ENCODE peak calls at places on chromosomes 7 and 10, in seven cellular contexts. One of them, this sample, is unnamed.

GRCh38 chr7:142614116-142614515 is 135.2 kb upstream of the PRSS1 start:
- DNase-seq in HCT116: no peak
- DNase-seq in SK-N-SH: no peak
- DNase-seq in GM12878: no peak
- DNase-seq in K562: no peak
- DNase-seq in HepG2: no peak
- DNase-seq in H1: no peak
- DNase-seq in this sample: no peak

GRCh38 chr10:81905161-81905560 is 30.2 kb downstream of the NRG3 start:
- DNase-seq in HCT116: no peak
- DNase-seq in SK-N-SH: no peak
- DNase-seq in GM12878: no peak
- DNase-seq in K562: no peak
- DNase-seq in HepG2: no peak
- DNase-seq in H1: no peak
- DNase-seq in this sample: peak

GRCh38 chr7:155122831-155123230 is 52.7 kb downstream of the HTR5A start:
- DNase-seq in HCT116: no peak
- DNase-seq in SK-N-SH: no peak
- DNase-seq in GM12878: no peak
- DNase-seq in K562: no peak
- DNase-seq in HepG2: no peak
- DNase-seq in H1: no peak
- DNase-seq in this sample: no peak

GRCh38 chr7:121398246-121398645 is 2.1 kb upstream of the FAM3C start:
- DNase-seq in HCT116: peak
- DNase-seq in SK-N-SH: no peak
- DNase-seq in GM12878: no peak
- DNase-seq in K562: no peak
- DNase-seq in HepG2: peak
- DNase-seq in H1: no peak
- DNase-seq in this sample: no peak

GRCh38 chr10:6036861-6037321 is 25.3 kb downstream of the IL2RA start:
- DNase-seq in HCT116: no peak
- DNase-seq in SK-N-SH: no peak
- DNase-seq in GM12878: no peak
- DNase-seq in K562: no peak
- DNase-seq in HepG2: no peak
- DNase-seq in H1: peak
- DNase-seq in this sample: no peak

GRCh38 chr10:130708465-130708864 is 572.3 kb downstream of the GLRX3 start:
- DNase-seq in HCT116: no peak
- DNase-seq in SK-N-SH: no peak
- DNase-seq in GM12878: no peak
- DNase-seq in K562: no peak
- DNase-seq in HepG2: no peak
- DNase-seq in H1: no peak
- DNase-seq in this sample: no peak

GRCh38 chr7:112211348-112211907 is 4.9 kb downstream of the ZNF277 start:
- DNase-seq in HCT116: no peak
- DNase-seq in SK-N-SH: no peak
- DNase-seq in GM12878: no peak
- DNase-seq in K562: no peak
- DNase-seq in HepG2: peak
- DNase-seq in H1: no peak
- DNase-seq in this sample: peak

GRCh38 chr7:904847-905246 is 28.5 kb downstream of the GET4 start:
- DNase-seq in HCT116: no peak
- DNase-seq in SK-N-SH: no peak
- DNase-seq in GM12878: no peak
- DNase-seq in K562: no peak
- DNase-seq in HepG2: no peak
- DNase-seq in H1: no peak
- DNase-seq in this sample: no peak

GRCh38 chr7:17062433-17063383 is 180.9 kb upstream of the AGR3 start:
- DNase-seq in HCT116: no peak
- DNase-seq in SK-N-SH: no peak
- DNase-seq in GM12878: no peak
- DNase-seq in K562: no peak
- DNase-seq in HepG2: no peak
- DNase-seq in H1: no peak
- DNase-seq in this sample: no peak

GRCh38 chr7:7519528-7519927 is 16.1 kb downstream of the COL28A1 start:
- DNase-seq in HCT116: no peak
- DNase-seq in SK-N-SH: no peak
- DNase-seq in GM12878: no peak
- DNase-seq in K562: no peak
- DNase-seq in HepG2: no peak
- DNase-seq in H1: no peak
- DNase-seq in this sample: no peak

GRCh38 chr7:91383186-91383585 is 119.0 kb downstream of the FZD1 start:
- DNase-seq in HCT116: no peak
- DNase-seq in SK-N-SH: no peak
- DNase-seq in GM12878: no peak
- DNase-seq in K562: no peak
- DNase-seq in HepG2: no peak
- DNase-seq in H1: no peak
- DNase-seq in this sample: no peak

GRCh38 chr10:91681361-91682276 is 48.7 kb upstream of the PPP1R3C start:
- DNase-seq in HCT116: no peak
- DNase-seq in SK-N-SH: peak
- DNase-seq in GM12878: no peak
- DNase-seq in K562: peak
- DNase-seq in HepG2: no peak
- DNase-seq in H1: no peak
- DNase-seq in this sample: peak

GRCh38 chr10:32239770-32240169 is 107.2 kb downstream of the EPC1 start:
- DNase-seq in HCT116: no peak
- DNase-seq in SK-N-SH: no peak
- DNase-seq in GM12878: no peak
- DNase-seq in K562: no peak
- DNase-seq in HepG2: no peak
- DNase-seq in H1: no peak
- DNase-seq in this sample: no peak

GRCh38 chr10:70931168-70931805 is 42.9 kb upstream of the PCBD1 start:
- DNase-seq in HCT116: no peak
- DNase-seq in SK-N-SH: no peak
- DNase-seq in GM12878: no peak
- DNase-seq in K562: no peak
- DNase-seq in HepG2: no peak
- DNase-seq in H1: no peak
- DNase-seq in this sample: no peak

GRCh38 chr7:2688409-2689342 is 674 bp downstream of the AMZ1 start:
- DNase-seq in HCT116: no peak
- DNase-seq in SK-N-SH: peak
- DNase-seq in GM12878: peak
- DNase-seq in K562: no peak
- DNase-seq in HepG2: no peak
- DNase-seq in H1: peak
- DNase-seq in this sample: no peak

GRCh38 chr7:5489991-5490536 is 66.4 kb upstream of the TNRC18 start:
- DNase-seq in HCT116: no peak
- DNase-seq in SK-N-SH: no peak
- DNase-seq in GM12878: no peak
- DNase-seq in K562: no peak
- DNase-seq in HepG2: no peak
- DNase-seq in H1: no peak
- DNase-seq in this sample: no peak

GRCh38 chr10:58473966-58474365 is 38.7 kb upstream of the BICC1 start:
- DNase-seq in HCT116: no peak
- DNase-seq in SK-N-SH: no peak
- DNase-seq in GM12878: no peak
- DNase-seq in K562: no peak
- DNase-seq in HepG2: no peak
- DNase-seq in H1: no peak
- DNase-seq in this sample: no peak

GRCh38 chr7:101126651-101127459 is at the start of gene SERPINE1:
- DNase-seq in HCT116: peak
- DNase-seq in SK-N-SH: peak
- DNase-seq in GM12878: peak
- DNase-seq in K562: peak
- DNase-seq in HepG2: peak
- DNase-seq in H1: peak
- DNase-seq in this sample: no peak

GRCh38 chr7:80443336-80443735 is 68.5 kb downstream of the GNAT3 start:
- DNase-seq in HCT116: no peak
- DNase-seq in SK-N-SH: no peak
- DNase-seq in GM12878: no peak
- DNase-seq in K562: no peak
- DNase-seq in HepG2: no peak
- DNase-seq in H1: no peak
- DNase-seq in this sample: no peak

GRCh38 chr7:86708334-86708733 is 64.6 kb downstream of the GRM3 start:
- DNase-seq in HCT116: no peak
- DNase-seq in SK-N-SH: no peak
- DNase-seq in GM12878: no peak
- DNase-seq in K562: no peak
- DNase-seq in HepG2: no peak
- DNase-seq in H1: peak
- DNase-seq in this sample: no peak

GRCh38 chr10:6199131-6199733 is 3.5 kb upstream of the PFKFB3 start:
- DNase-seq in HCT116: no peak
- DNase-seq in SK-N-SH: no peak
- DNase-seq in GM12878: no peak
- DNase-seq in K562: no peak
- DNase-seq in HepG2: no peak
- DNase-seq in H1: no peak
- DNase-seq in this sample: peak

GRCh38 chr7:102469351-102469971 is 4.7 kb downstream of the LRWD1 start:
- DNase-seq in HCT116: no peak
- DNase-seq in SK-N-SH: no peak
- DNase-seq in GM12878: no peak
- DNase-seq in K562: no peak
- DNase-seq in HepG2: no peak
- DNase-seq in H1: no peak
- DNase-seq in this sample: no peak

DNA sequence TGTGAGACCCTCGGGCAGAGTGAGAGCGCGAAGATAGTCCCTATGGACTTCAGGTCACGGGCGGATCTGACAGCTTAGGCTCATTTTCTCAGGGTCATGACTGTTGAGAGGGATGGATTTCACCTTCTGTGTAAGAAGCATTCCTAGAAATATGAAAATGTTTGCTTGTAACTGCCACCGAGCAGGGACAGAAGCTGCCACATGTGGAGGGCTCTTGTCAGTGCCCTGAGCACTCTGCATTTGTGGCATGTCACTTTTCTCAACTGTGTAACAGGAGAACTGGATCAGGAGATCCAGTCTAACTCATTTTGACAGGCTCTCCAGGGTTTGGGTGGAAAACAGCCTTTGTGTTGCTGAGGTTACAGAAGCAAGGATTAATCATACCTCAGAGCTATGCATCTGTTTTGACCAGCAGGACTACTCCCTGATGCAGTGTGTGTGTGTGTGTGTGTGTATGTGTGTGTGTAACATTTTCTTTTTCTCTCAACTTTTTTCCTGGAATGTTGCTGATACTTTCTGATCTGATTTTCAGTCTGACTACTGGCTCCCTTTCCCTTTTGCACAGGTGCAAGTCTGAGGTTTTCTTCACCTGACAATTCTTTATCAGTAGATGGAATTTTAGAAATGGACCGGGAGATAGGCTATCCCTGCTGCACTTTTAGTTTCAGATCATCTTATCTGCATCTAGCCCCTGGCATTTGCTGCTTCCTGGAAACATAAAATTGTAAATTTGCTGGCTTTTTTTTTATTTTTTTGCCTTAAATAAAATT is 183.3 kb downstream of the STK31 start:
- DNase-seq in HCT116: no peak
- DNase-seq in SK-N-SH: peak
- DNase-seq in GM12878: no peak
- DNase-seq in K562: no peak
- DNase-seq in HepG2: no peak
- DNase-seq in H1: no peak
- DNase-seq in this sample: no peak
- TF ChIP-seq JUND in HCT116: no peak
- TF ChIP-seq JUND in SK-N-SH: peak
- TF ChIP-seq JUND in GM12878: no peak
- TF ChIP-seq JUND in K562: no peak
- TF ChIP-seq JUND in HepG2: no peak
- TF ChIP-seq JUND in H1: no peak
- TF ChIP-seq JUND in this sample: no peak

GRCh38 chr10:101768791-101769170 is 7.1 kb downstream of the FGF8 start:
- DNase-seq in HCT116: no peak
- DNase-seq in SK-N-SH: peak
- DNase-seq in GM12878: no peak
- DNase-seq in K562: no peak
- DNase-seq in HepG2: no peak
- DNase-seq in H1: no peak
- DNase-seq in this sample: no peak
- TF ChIP-seq JUND in HCT116: no peak
- TF ChIP-seq JUND in SK-N-SH: no peak
- TF ChIP-seq JUND in GM12878: no peak
- TF ChIP-seq JUND in K562: no peak
- TF ChIP-seq JUND in HepG2: no peak
- TF ChIP-seq JUND in H1: no peak
- TF ChIP-seq JUND in this sample: no peak

GRCh38 chr7:75691793-75692543 is 46.8 kb downstream of the HIP1 start:
- DNase-seq in HCT116: no peak
- DNase-seq in SK-N-SH: no peak
- DNase-seq in GM12878: no peak
- DNase-seq in K562: no peak
- DNase-seq in HepG2: peak
- DNase-seq in H1: no peak
- DNase-seq in this sample: no peak
- TF ChIP-seq JUND in HCT116: no peak
- TF ChIP-seq JUND in SK-N-SH: no peak
- TF ChIP-seq JUND in GM12878: no peak
- TF ChIP-seq JUND in K562: no peak
- TF ChIP-seq JUND in HepG2: no peak
- TF ChIP-seq JUND in H1: no peak
- TF ChIP-seq JUND in this sample: no peak

DNA sequence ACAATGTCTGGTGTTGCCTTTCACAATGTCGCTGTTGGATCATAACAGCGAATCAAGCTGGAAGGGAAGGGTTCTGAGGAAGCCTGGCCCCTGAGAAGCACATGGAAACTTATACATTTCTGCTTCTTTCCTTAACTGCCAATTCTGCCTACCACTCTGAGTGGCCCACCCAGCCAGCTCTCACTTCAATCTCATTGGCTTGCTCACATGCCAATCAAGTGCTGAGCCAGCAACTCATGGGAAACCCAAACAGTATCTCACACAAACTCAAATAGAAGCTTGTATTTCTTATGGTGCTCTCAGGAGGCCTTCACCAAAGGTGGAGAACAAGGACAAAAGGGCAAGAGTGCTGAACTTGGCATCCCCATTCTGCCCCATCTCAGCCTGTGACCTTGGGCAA is 117.4 kb upstream of the GPR26 start:
- DNase-seq in HCT116: no peak
- DNase-seq in SK-N-SH: no peak
- DNase-seq in GM12878: no peak
- DNase-seq in K562: no peak
- DNase-seq in HepG2: no peak
- DNase-seq in H1: peak
- DNase-seq in this sample: peak
- TF ChIP-seq JUND in HCT116: no peak
- TF ChIP-seq JUND in SK-N-SH: no peak
- TF ChIP-seq JUND in GM12878: no peak
- TF ChIP-seq JUND in K562: no peak
- TF ChIP-seq JUND in HepG2: no peak
- TF ChIP-seq JUND in H1: no peak
- TF ChIP-seq JUND in this sample: no peak